ENCODE peak calls at places on chromosomes 7 and 10, in eight cellular contexts. One of them, this sample, is unnamed. For H3K9me3, the result is how much of the 10 kb centered on the place peaks cover.

GRCh38 chr10:128934492-128934891 is 532.5 kb upstream of the MGMT start:
- DNase-seq in CD8-positive, alpha-beta memory T cell: no peak
- DNase-seq in left lung: no peak
- DNase-seq in A673: no peak
- DNase-seq in psoas muscle: no peak
- DNase-seq in fibroblast of lung: no peak
- DNase-seq in PC-9: no peak
- DNase-seq in pancreas: no peak
- DNase-seq in this sample: no peak

GRCh38 chr10:123583639-123584418 is 82.3 kb upstream of the GPR26 start:
- DNase-seq in CD8-positive, alpha-beta memory T cell: no peak
- DNase-seq in left lung: peak
- DNase-seq in A673: peak
- DNase-seq in psoas muscle: peak
- DNase-seq in fibroblast of lung: peak
- DNase-seq in PC-9: peak
- DNase-seq in pancreas: peak
- DNase-seq in this sample: peak

GRCh38 chr10:48926764-48927163 is 12.9 kb downstream of the LRRC18 start:
- DNase-seq in CD8-positive, alpha-beta memory T cell: no peak
- DNase-seq in left lung: no peak
- DNase-seq in A673: no peak
- DNase-seq in psoas muscle: no peak
- DNase-seq in fibroblast of lung: no peak
- DNase-seq in PC-9: no peak
- DNase-seq in pancreas: no peak
- DNase-seq in this sample: no peak

GRCh38 chr7:46145412-46145811 is 224.3 kb upstream of the IGFBP3 start:
- DNase-seq in CD8-positive, alpha-beta memory T cell: no peak
- DNase-seq in left lung: no peak
- DNase-seq in A673: peak
- DNase-seq in psoas muscle: no peak
- DNase-seq in fibroblast of lung: peak
- DNase-seq in PC-9: peak
- DNase-seq in pancreas: no peak
- DNase-seq in this sample: no peak

GRCh38 chr10:76119515-76119914 is 688.1 kb downstream of the LRMDA start:
- DNase-seq in CD8-positive, alpha-beta memory T cell: no peak
- DNase-seq in left lung: no peak
- DNase-seq in A673: no peak
- DNase-seq in psoas muscle: no peak
- DNase-seq in fibroblast of lung: peak
- DNase-seq in PC-9: no peak
- DNase-seq in pancreas: no peak
- DNase-seq in this sample: no peak

GRCh38 chr10:21681156-21681555 is 147.1 kb downstream of the MLLT10 start:
- DNase-seq in CD8-positive, alpha-beta memory T cell: no peak
- DNase-seq in left lung: no peak
- DNase-seq in A673: no peak
- DNase-seq in psoas muscle: no peak
- DNase-seq in fibroblast of lung: no peak
- DNase-seq in PC-9: no peak
- DNase-seq in pancreas: no peak
- DNase-seq in this sample: no peak

GRCh38 chr7:916291-916941 is 38.1 kb downstream of the ADAP1 start:
- DNase-seq in CD8-positive, alpha-beta memory T cell: no peak
- DNase-seq in left lung: peak
- DNase-seq in A673: no peak
- DNase-seq in psoas muscle: peak
- DNase-seq in fibroblast of lung: no peak
- DNase-seq in PC-9: no peak
- DNase-seq in pancreas: peak
- DNase-seq in this sample: peak

GRCh38 chr10:71064413-71065118 is 147.8 kb upstream of the UNC5B start:
- DNase-seq in CD8-positive, alpha-beta memory T cell: no peak
- DNase-seq in left lung: no peak
- DNase-seq in A673: no peak
- DNase-seq in psoas muscle: peak
- DNase-seq in fibroblast of lung: no peak
- DNase-seq in PC-9: no peak
- DNase-seq in pancreas: no peak
- DNase-seq in this sample: no peak

GRCh38 chr10:97888641-97889262 is 39.1 kb downstream of the GOLGA7B start:
- DNase-seq in CD8-positive, alpha-beta memory T cell: no peak
- DNase-seq in left lung: no peak
- DNase-seq in A673: peak
- DNase-seq in psoas muscle: no peak
- DNase-seq in fibroblast of lung: peak
- DNase-seq in PC-9: peak
- DNase-seq in pancreas: no peak
- DNase-seq in this sample: peak

GRCh38 chr10:131733596-131733995 is 167.2 kb upstream of the PPP2R2D start:
- DNase-seq in CD8-positive, alpha-beta memory T cell: no peak
- DNase-seq in left lung: peak
- DNase-seq in A673: no peak
- DNase-seq in psoas muscle: no peak
- DNase-seq in fibroblast of lung: no peak
- DNase-seq in PC-9: no peak
- DNase-seq in pancreas: no peak
- DNase-seq in this sample: no peak

GRCh38 chr7:4739528-4739992 is 35.9 kb upstream of the AP5Z1 start:
- DNase-seq in CD8-positive, alpha-beta memory T cell: no peak
- DNase-seq in left lung: no peak
- DNase-seq in A673: peak
- DNase-seq in psoas muscle: peak
- DNase-seq in fibroblast of lung: peak
- DNase-seq in PC-9: no peak
- DNase-seq in pancreas: no peak
- DNase-seq in this sample: no peak

GRCh38 chr10:110850990-110851389 is 20.7 kb upstream of the PDCD4 start:
- DNase-seq in CD8-positive, alpha-beta memory T cell: no peak
- DNase-seq in left lung: no peak
- DNase-seq in A673: no peak
- DNase-seq in psoas muscle: no peak
- DNase-seq in fibroblast of lung: no peak
- DNase-seq in PC-9: no peak
- DNase-seq in pancreas: no peak
- DNase-seq in this sample: no peak

GRCh38 chr7:76155938-76156337 is 45.8 kb upstream of the SRRM3 start:
- DNase-seq in CD8-positive, alpha-beta memory T cell: no peak
- DNase-seq in left lung: peak
- DNase-seq in A673: peak
- DNase-seq in psoas muscle: peak
- DNase-seq in fibroblast of lung: peak
- DNase-seq in PC-9: no peak
- DNase-seq in pancreas: no peak
- DNase-seq in this sample: peak

GRCh38 chr7:104225441-104225840 is 17.6 kb upstream of the ORC5 start:
- DNase-seq in CD8-positive, alpha-beta memory T cell: no peak
- DNase-seq in left lung: no peak
- DNase-seq in A673: no peak
- DNase-seq in psoas muscle: no peak
- DNase-seq in fibroblast of lung: no peak
- DNase-seq in PC-9: no peak
- DNase-seq in pancreas: no peak
- DNase-seq in this sample: no peak

GRCh38 chr7:3943779-3944520 is 642.9 kb downstream of the SDK1 start:
- DNase-seq in CD8-positive, alpha-beta memory T cell: no peak
- DNase-seq in left lung: no peak
- DNase-seq in A673: no peak
- DNase-seq in psoas muscle: no peak
- DNase-seq in fibroblast of lung: no peak
- DNase-seq in PC-9: no peak
- DNase-seq in pancreas: no peak
- DNase-seq in this sample: no peak

GRCh38 chr10:86104156-86104555 is 262.4 kb downstream of the GRID1 start:
- DNase-seq in CD8-positive, alpha-beta memory T cell: no peak
- DNase-seq in left lung: no peak
- DNase-seq in A673: no peak
- DNase-seq in psoas muscle: no peak
- DNase-seq in fibroblast of lung: no peak
- DNase-seq in PC-9: no peak
- DNase-seq in pancreas: no peak
- DNase-seq in this sample: no peak

GRCh38 chr10:86018735-86019058 is 347.9 kb downstream of the GRID1 start:
- DNase-seq in CD8-positive, alpha-beta memory T cell: no peak
- DNase-seq in left lung: no peak
- DNase-seq in A673: no peak
- DNase-seq in psoas muscle: no peak
- DNase-seq in fibroblast of lung: no peak
- DNase-seq in PC-9: no peak
- DNase-seq in pancreas: no peak
- DNase-seq in this sample: no peak

GRCh38 chr7:2112261-2113203 is 120.2 kb downstream of the MAD1L1 start:
- DNase-seq in CD8-positive, alpha-beta memory T cell: no peak
- DNase-seq in left lung: no peak
- DNase-seq in A673: no peak
- DNase-seq in psoas muscle: no peak
- DNase-seq in fibroblast of lung: no peak
- DNase-seq in PC-9: no peak
- DNase-seq in pancreas: no peak
- DNase-seq in this sample: no peak

GRCh38 chr7:35286422-35286821 is 32.5 kb upstream of the TBX20 start:
- DNase-seq in CD8-positive, alpha-beta memory T cell: no peak
- DNase-seq in left lung: no peak
- DNase-seq in A673: no peak
- DNase-seq in psoas muscle: no peak
- DNase-seq in fibroblast of lung: peak
- DNase-seq in PC-9: no peak
- DNase-seq in pancreas: no peak
- DNase-seq in this sample: no peak

GRCh38 chr10:25615926-25616325 is 318.1 kb upstream of the MYO3A start:
- DNase-seq in CD8-positive, alpha-beta memory T cell: no peak
- DNase-seq in left lung: no peak
- DNase-seq in A673: no peak
- DNase-seq in psoas muscle: no peak
- DNase-seq in fibroblast of lung: no peak
- DNase-seq in PC-9: no peak
- DNase-seq in pancreas: no peak
- DNase-seq in this sample: no peak

GRCh38 chr10:71773221-71773971 is at the start of gene VSIR:
- DNase-seq in CD8-positive, alpha-beta memory T cell: peak
- DNase-seq in left lung: peak
- DNase-seq in A673: peak
- DNase-seq in psoas muscle: peak
- DNase-seq in fibroblast of lung: peak
- DNase-seq in PC-9: peak
- DNase-seq in pancreas: peak
- DNase-seq in this sample: peak

GRCh38 chr10:69321865-69322264 is 43.6 kb downstream of the HK1 start:
- DNase-seq in CD8-positive, alpha-beta memory T cell: no peak
- DNase-seq in left lung: no peak
- DNase-seq in A673: no peak
- DNase-seq in psoas muscle: no peak
- DNase-seq in fibroblast of lung: peak
- DNase-seq in PC-9: no peak
- DNase-seq in pancreas: no peak
- DNase-seq in this sample: no peak

GRCh38 chr7:105637755-105638154 is 56.5 kb upstream of the EFCAB10 start:
- DNase-seq in CD8-positive, alpha-beta memory T cell: no peak
- DNase-seq in left lung: no peak
- DNase-seq in A673: no peak
- DNase-seq in psoas muscle: no peak
- DNase-seq in fibroblast of lung: no peak
- DNase-seq in PC-9: no peak
- DNase-seq in pancreas: no peak
- DNase-seq in this sample: no peak

GRCh38 chr7:81457858-81458522 is 311.9 kb downstream of the HGF start:
- DNase-seq in CD8-positive, alpha-beta memory T cell: no peak
- DNase-seq in left lung: no peak
- DNase-seq in A673: peak
- DNase-seq in psoas muscle: no peak
- DNase-seq in fibroblast of lung: peak
- DNase-seq in PC-9: no peak
- DNase-seq in pancreas: no peak
- DNase-seq in this sample: no peak

GRCh38 chr7:53214463-53214862 is 179.0 kb downstream of the POM121L12 start:
- DNase-seq in CD8-positive, alpha-beta memory T cell: no peak
- DNase-seq in left lung: no peak
- DNase-seq in A673: no peak
- DNase-seq in psoas muscle: no peak
- DNase-seq in fibroblast of lung: no peak
- DNase-seq in PC-9: no peak
- DNase-seq in pancreas: no peak
- DNase-seq in this sample: no peak

GRCh38 chr7:53218730-53219504 is 183.5 kb downstream of the POM121L12 start:
- DNase-seq in CD8-positive, alpha-beta memory T cell: no peak
- DNase-seq in left lung: peak
- DNase-seq in A673: no peak
- DNase-seq in psoas muscle: no peak
- DNase-seq in fibroblast of lung: no peak
- DNase-seq in PC-9: no peak
- DNase-seq in pancreas: peak
- DNase-seq in this sample: no peak
- H3K4me3 ChIP-seq in CD8-positive, alpha-beta memory T cell: no peak
- H3K4me3 ChIP-seq in left lung: no peak
- H3K4me3 ChIP-seq in A673: no peak
- H3K4me3 ChIP-seq in psoas muscle: peak
- H3K4me3 ChIP-seq in fibroblast of lung: no peak
- H3K4me3 ChIP-seq in PC-9: no peak
- H3K4me3 ChIP-seq in pancreas: no peak
- H3K4me3 ChIP-seq in this sample: peak

DNA sequence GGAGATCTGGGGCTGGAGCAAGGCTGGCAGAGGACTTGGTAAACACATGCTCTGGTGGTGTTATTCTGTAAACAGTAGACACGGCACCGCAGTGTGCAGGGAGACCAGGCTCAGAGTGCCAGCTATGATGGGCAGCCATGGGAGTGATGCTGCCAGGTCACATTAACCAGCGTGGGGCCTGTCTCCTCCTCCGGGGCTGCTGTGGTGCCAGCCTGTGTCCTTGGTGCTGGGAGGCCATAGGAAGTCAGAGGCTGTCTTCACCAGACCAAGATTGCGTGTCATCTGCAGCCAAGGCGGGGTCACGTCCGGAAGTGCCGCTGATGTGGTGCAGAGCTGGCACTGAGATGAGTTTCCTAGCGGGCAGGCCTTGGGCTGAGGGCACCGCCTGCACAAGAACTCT is 236.0 kb downstream of the GLRX3 start:
- DNase-seq in CD8-positive, alpha-beta memory T cell: no peak
- DNase-seq in left lung: no peak
- DNase-seq in A673: no peak
- DNase-seq in psoas muscle: no peak
- DNase-seq in fibroblast of lung: no peak
- DNase-seq in PC-9: no peak
- DNase-seq in pancreas: no peak
- DNase-seq in this sample: no peak
- H3K9me3 ChIP-seq in CD8-positive, alpha-beta memory T cell: under half
- H3K9me3 ChIP-seq in left lung: under half
- H3K9me3 ChIP-seq in A673: under half
- H3K9me3 ChIP-seq in psoas muscle: under half
- H3K9me3 ChIP-seq in fibroblast of lung: under half
- H3K9me3 ChIP-seq in PC-9: under half
- H3K9me3 ChIP-seq in pancreas: under half
- H3K9me3 ChIP-seq in this sample: under half

GRCh38 chr7:159192761-159193453 is 48.2 kb upstream of the VIPR2 start:
- DNase-seq in CD8-positive, alpha-beta memory T cell: no peak
- DNase-seq in left lung: no peak
- DNase-seq in A673: no peak
- DNase-seq in psoas muscle: no peak
- DNase-seq in fibroblast of lung: no peak
- DNase-seq in PC-9: no peak
- DNase-seq in pancreas: no peak
- DNase-seq in this sample: no peak
- H3K4me3 ChIP-seq in CD8-positive, alpha-beta memory T cell: no peak
- H3K4me3 ChIP-seq in left lung: no peak
- H3K4me3 ChIP-seq in A673: no peak
- H3K4me3 ChIP-seq in psoas muscle: no peak
- H3K4me3 ChIP-seq in fibroblast of lung: no peak
- H3K4me3 ChIP-seq in PC-9: no peak
- H3K4me3 ChIP-seq in pancreas: no peak
- H3K4me3 ChIP-seq in this sample: no peak

GRCh38 chr7:42545049-42545724 is 308.2 kb upstream of the GLI3 start:
- DNase-seq in CD8-positive, alpha-beta memory T cell: no peak
- DNase-seq in left lung: no peak
- DNase-seq in A673: no peak
- DNase-seq in psoas muscle: no peak
- DNase-seq in fibroblast of lung: peak
- DNase-seq in PC-9: no peak
- DNase-seq in pancreas: no peak
- DNase-seq in this sample: no peak
- H3K9me3 ChIP-seq in CD8-positive, alpha-beta memory T cell: under half
- H3K9me3 ChIP-seq in left lung: under half
- H3K9me3 ChIP-seq in A673: under half
- H3K9me3 ChIP-seq in psoas muscle: under half
- H3K9me3 ChIP-seq in fibroblast of lung: under half
- H3K9me3 ChIP-seq in PC-9: under half
- H3K9me3 ChIP-seq in pancreas: under half
- H3K9me3 ChIP-seq in this sample: under half

This sample was measured in lower lobe of right lung.